ENCODE peak calls at places on chromosomes 16 and 17, in six cellular contexts. One of them, this sample, is unnamed.
A peak's percentile ranks its signal among the peaks of the same experiment; 100 is the strongest.

GRCh38 chr17:9090641-9091096 is 69.4 kb downstream of the NTN1 start:
- DNase-seq in HepG2: no peak
- DNase-seq in SK-N-SH: no peak
- DNase-seq in A549: no peak
- DNase-seq in K562: no peak
- DNase-seq in GM12878: no peak
- DNase-seq in this sample: no peak

GRCh38 chr16:66370786-66371684 is 4.5 kb downstream of the CDH5 start:
- DNase-seq in HepG2: no peak
- DNase-seq in SK-N-SH: no peak
- DNase-seq in A549: no peak
- DNase-seq in K562: no peak
- DNase-seq in GM12878: no peak
- DNase-seq in this sample: no peak

GRCh38 chr16:66728117-66728787 is 23.2 kb downstream of the DYNC1LI2 start:
- DNase-seq in HepG2: peak; percentile 60
- DNase-seq in SK-N-SH: peak; percentile 59
- DNase-seq in A549: peak; percentile 66
- DNase-seq in K562: peak; percentile 58
- DNase-seq in GM12878: no peak
- DNase-seq in this sample: peak; percentile 67

GRCh38 chr16:48720266-48720665 is 110.3 kb upstream of the N4BP1 start:
- DNase-seq in HepG2: peak; percentile 15
- DNase-seq in SK-N-SH: no peak
- DNase-seq in A549: peak; percentile 4
- DNase-seq in K562: no peak
- DNase-seq in GM12878: no peak
- DNase-seq in this sample: peak; percentile 22

GRCh38 chr17:4530799-4531730 is 24.1 kb downstream of the MYBBP1A start:
- DNase-seq in HepG2: no peak
- DNase-seq in SK-N-SH: no peak
- DNase-seq in A549: no peak
- DNase-seq in K562: no peak
- DNase-seq in GM12878: no peak
- DNase-seq in this sample: no peak

GRCh38 chr17:14052886-14053615 is 16.3 kb upstream of the COX10 start:
- DNase-seq in HepG2: peak; percentile 84
- DNase-seq in SK-N-SH: no peak
- DNase-seq in A549: no peak
- DNase-seq in K562: no peak
- DNase-seq in GM12878: no peak
- DNase-seq in this sample: no peak

GRCh38 chr17:47762733-47763132 is 29.7 kb downstream of the TBX21 start:
- DNase-seq in HepG2: no peak
- DNase-seq in SK-N-SH: no peak
- DNase-seq in A549: no peak
- DNase-seq in K562: no peak
- DNase-seq in GM12878: no peak
- DNase-seq in this sample: no peak

GRCh38 chr17:76048711-76049110 is 21.6 kb upstream of the EVPL start:
- DNase-seq in HepG2: no peak
- DNase-seq in SK-N-SH: no peak
- DNase-seq in A549: no peak
- DNase-seq in K562: no peak
- DNase-seq in GM12878: no peak
- DNase-seq in this sample: peak; percentile 16

GRCh38 chr17:18248300-18248731 is 10.2 kb downstream of the FLII start:
- DNase-seq in HepG2: peak; percentile 56
- DNase-seq in SK-N-SH: peak; percentile 90
- DNase-seq in A549: peak; percentile 83
- DNase-seq in K562: peak; percentile 57
- DNase-seq in GM12878: no peak
- DNase-seq in this sample: peak; percentile 71

GRCh38 chr16:14505846-14506245 is 124.2 kb downstream of the PARN start:
- DNase-seq in HepG2: peak; percentile 65
- DNase-seq in SK-N-SH: peak; percentile 37
- DNase-seq in A549: peak; percentile 92
- DNase-seq in K562: no peak
- DNase-seq in GM12878: no peak
- DNase-seq in this sample: peak; percentile 79

GRCh38 chr16:66262253-66263167 is 104.0 kb upstream of the CDH5 start:
- DNase-seq in HepG2: no peak
- DNase-seq in SK-N-SH: no peak
- DNase-seq in A549: no peak
- DNase-seq in K562: no peak
- DNase-seq in GM12878: no peak
- DNase-seq in this sample: peak; percentile 57

GRCh38 chr16:82584553-82585152 is 42.1 kb upstream of the CDH13 start:
- DNase-seq in HepG2: no peak
- DNase-seq in SK-N-SH: no peak
- DNase-seq in A549: no peak
- DNase-seq in K562: no peak
- DNase-seq in GM12878: no peak
- DNase-seq in this sample: no peak

GRCh38 chr16:10883004-10883403 is 6.0 kb downstream of the CIITA start:
- DNase-seq in HepG2: no peak
- DNase-seq in SK-N-SH: no peak
- DNase-seq in A549: no peak
- DNase-seq in K562: no peak
- DNase-seq in GM12878: no peak
- DNase-seq in this sample: no peak

GRCh38 chr16:75402821-75403475 is 30.4 kb downstream of the CFDP1 start:
- DNase-seq in HepG2: peak; percentile 36
- DNase-seq in SK-N-SH: peak; percentile 50
- DNase-seq in A549: peak; percentile 44
- DNase-seq in K562: peak; percentile 22
- DNase-seq in GM12878: no peak
- DNase-seq in this sample: peak; percentile 60

GRCh38 chr17:82317394-82318168 is at the start of gene CD7:
- DNase-seq in HepG2: peak; percentile 64
- DNase-seq in SK-N-SH: no peak
- DNase-seq in A549: no peak
- DNase-seq in K562: no peak
- DNase-seq in GM12878: no peak
- DNase-seq in this sample: no peak

GRCh38 chr16:14362774-14363371 is 267.2 kb downstream of the PARN start:
- DNase-seq in HepG2: no peak
- DNase-seq in SK-N-SH: no peak
- DNase-seq in A549: no peak
- DNase-seq in K562: no peak
- DNase-seq in GM12878: no peak
- DNase-seq in this sample: peak; percentile 74

GRCh38 chr17:19574956-19575355 is 41.3 kb downstream of the SLC47A1 start:
- DNase-seq in HepG2: no peak
- DNase-seq in SK-N-SH: no peak
- DNase-seq in A549: no peak
- DNase-seq in K562: no peak
- DNase-seq in GM12878: no peak
- DNase-seq in this sample: no peak

GRCh38 chr17:29243792-29244191 is 2.9 kb upstream of the CRYBA1 start:
- DNase-seq in HepG2: peak; percentile 30
- DNase-seq in SK-N-SH: peak; percentile 80
- DNase-seq in A549: peak; percentile 83
- DNase-seq in K562: peak; percentile 44
- DNase-seq in GM12878: no peak
- DNase-seq in this sample: peak; percentile 44

GRCh38 chr16:89187337-89188063 is 12.8 kb downstream of the SLC22A31 start:
- DNase-seq in HepG2: no peak
- DNase-seq in SK-N-SH: no peak
- DNase-seq in A549: peak; percentile 56
- DNase-seq in K562: peak; percentile 27
- DNase-seq in GM12878: no peak
- DNase-seq in this sample: no peak

GRCh38 chr16:56401482-56401881 is 23.9 kb downstream of the AMFR start:
- DNase-seq in HepG2: peak; percentile 42
- DNase-seq in SK-N-SH: peak; percentile 52
- DNase-seq in A549: peak; percentile 55
- DNase-seq in K562: peak; percentile 21
- DNase-seq in GM12878: no peak
- DNase-seq in this sample: no peak

GRCh38 chr17:14428640-14429029 is 127.8 kb downstream of the HS3ST3B1 start:
- DNase-seq in HepG2: no peak
- DNase-seq in SK-N-SH: no peak
- DNase-seq in A549: no peak
- DNase-seq in K562: no peak
- DNase-seq in GM12878: no peak
- DNase-seq in this sample: no peak

GRCh38 chr16:71882505-71883192 is 1.3 kb downstream of the ZNF821 start:
- DNase-seq in HepG2: peak; percentile 74
- DNase-seq in SK-N-SH: peak; percentile 77
- DNase-seq in A549: peak; percentile 83
- DNase-seq in K562: peak; percentile 74
- DNase-seq in GM12878: peak; percentile 87
- DNase-seq in this sample: peak; percentile 75

GRCh38 chr17:29003289-29003688 is 2.5 kb downstream of the SEZ6 start:
- DNase-seq in HepG2: no peak
- DNase-seq in SK-N-SH: no peak
- DNase-seq in A549: no peak
- DNase-seq in K562: no peak
- DNase-seq in GM12878: no peak
- DNase-seq in this sample: no peak

DNA sequence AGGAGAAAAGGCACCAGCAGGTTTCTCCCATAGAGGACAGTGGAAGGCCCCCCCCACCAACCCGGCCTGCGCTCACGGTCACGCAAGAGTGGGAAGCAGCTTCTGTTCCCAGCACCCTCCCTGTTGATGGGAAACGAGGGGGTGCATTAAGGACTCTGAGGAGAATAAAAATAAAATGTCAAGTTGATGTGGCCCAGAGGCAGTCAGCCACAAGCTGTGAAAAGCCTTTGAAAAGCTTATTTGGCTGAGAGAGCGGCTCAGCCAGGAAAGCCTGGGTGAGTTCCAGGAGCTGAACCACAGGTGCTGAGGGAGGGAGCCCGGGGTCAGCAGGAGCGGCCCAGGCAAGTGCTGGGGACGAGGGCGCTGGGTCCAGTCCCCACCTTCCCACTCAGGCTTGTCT is 26.9 kb upstream of the SPATA32 start:
- DNase-seq in HepG2: no peak
- DNase-seq in SK-N-SH: no peak
- DNase-seq in A549: no peak
- DNase-seq in K562: no peak
- DNase-seq in GM12878: no peak
- DNase-seq in this sample: no peak
- TF ChIP-seq SMC3 in HepG2: no peak
- TF ChIP-seq SMC3 in SK-N-SH: no peak
- TF ChIP-seq SMC3 in A549: no peak
- TF ChIP-seq SMC3 in K562: no peak
- TF ChIP-seq SMC3 in GM12878: no peak
- TF ChIP-seq SMC3 in this sample: no peak

GRCh38 chr17:42806249-42806648 is 7.6 kb downstream of the CNTD1 start:
- DNase-seq in HepG2: no peak
- DNase-seq in SK-N-SH: no peak
- DNase-seq in A549: no peak
- DNase-seq in K562: no peak
- DNase-seq in GM12878: no peak
- DNase-seq in this sample: no peak

GRCh38 chr17:42814633-42815399 is 9.3 kb downstream of the BECN1 start:
- DNase-seq in HepG2: no peak
- DNase-seq in SK-N-SH: no peak
- DNase-seq in A549: no peak
- DNase-seq in K562: no peak
- DNase-seq in GM12878: no peak
- DNase-seq in this sample: peak; percentile 81

GRCh38 chr17:42803074-42803883 is 4.6 kb downstream of the CNTD1 start:
- DNase-seq in HepG2: peak; percentile 88
- DNase-seq in SK-N-SH: no peak
- DNase-seq in A549: peak; percentile 66
- DNase-seq in K562: no peak
- DNase-seq in GM12878: no peak
- DNase-seq in this sample: peak; percentile 35

GRCh38 chr17:42804918-42805367 is 6.3 kb downstream of the CNTD1 start:
- DNase-seq in HepG2: peak; percentile 86
- DNase-seq in SK-N-SH: no peak
- DNase-seq in A549: peak; percentile 60
- DNase-seq in K562: no peak
- DNase-seq in GM12878: no peak
- DNase-seq in this sample: peak; percentile 13

DNA sequence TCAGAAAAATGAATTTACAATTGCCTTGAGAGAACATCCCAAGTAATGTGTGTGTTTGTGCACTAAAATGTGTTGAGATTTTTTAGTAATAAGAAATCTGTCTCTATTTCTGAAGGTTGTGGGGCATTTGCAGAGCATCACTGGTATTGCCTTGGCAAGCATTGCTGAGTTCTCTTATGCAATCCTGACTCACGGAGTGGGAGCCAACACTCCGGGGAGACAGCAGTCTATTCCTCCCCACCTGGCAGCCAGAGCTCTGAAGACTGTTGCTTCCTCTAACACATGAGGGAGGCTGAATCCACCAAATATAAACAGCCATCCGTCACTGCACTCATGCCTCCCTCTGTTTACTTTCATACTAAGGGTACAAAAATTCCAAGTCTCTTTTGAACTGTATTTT is 10.6 kb downstream of the CNTD1 start:
- DNase-seq in HepG2: no peak
- DNase-seq in SK-N-SH: no peak
- DNase-seq in A549: peak; percentile 27
- DNase-seq in K562: no peak
- DNase-seq in GM12878: no peak
- DNase-seq in this sample: peak; percentile 93
- TF ChIP-seq SMC3 in HepG2: no peak
- TF ChIP-seq SMC3 in SK-N-SH: no peak
- TF ChIP-seq SMC3 in A549: no peak
- TF ChIP-seq SMC3 in K562: no peak
- TF ChIP-seq SMC3 in GM12878: no peak
- TF ChIP-seq SMC3 in this sample: no peak

GRCh38 chr16:3689731-3690130 is 27.6 kb downstream of the TRAP1 start:
- DNase-seq in HepG2: no peak
- DNase-seq in SK-N-SH: no peak
- DNase-seq in A549: no peak
- DNase-seq in K562: no peak
- DNase-seq in GM12878: no peak
- DNase-seq in this sample: no peak
- TF ChIP-seq SMC3 in HepG2: no peak
- TF ChIP-seq SMC3 in SK-N-SH: no peak
- TF ChIP-seq SMC3 in A549: no peak
- TF ChIP-seq SMC3 in K562: no peak
- TF ChIP-seq SMC3 in GM12878: no peak
- TF ChIP-seq SMC3 in this sample: no peak

DNA sequence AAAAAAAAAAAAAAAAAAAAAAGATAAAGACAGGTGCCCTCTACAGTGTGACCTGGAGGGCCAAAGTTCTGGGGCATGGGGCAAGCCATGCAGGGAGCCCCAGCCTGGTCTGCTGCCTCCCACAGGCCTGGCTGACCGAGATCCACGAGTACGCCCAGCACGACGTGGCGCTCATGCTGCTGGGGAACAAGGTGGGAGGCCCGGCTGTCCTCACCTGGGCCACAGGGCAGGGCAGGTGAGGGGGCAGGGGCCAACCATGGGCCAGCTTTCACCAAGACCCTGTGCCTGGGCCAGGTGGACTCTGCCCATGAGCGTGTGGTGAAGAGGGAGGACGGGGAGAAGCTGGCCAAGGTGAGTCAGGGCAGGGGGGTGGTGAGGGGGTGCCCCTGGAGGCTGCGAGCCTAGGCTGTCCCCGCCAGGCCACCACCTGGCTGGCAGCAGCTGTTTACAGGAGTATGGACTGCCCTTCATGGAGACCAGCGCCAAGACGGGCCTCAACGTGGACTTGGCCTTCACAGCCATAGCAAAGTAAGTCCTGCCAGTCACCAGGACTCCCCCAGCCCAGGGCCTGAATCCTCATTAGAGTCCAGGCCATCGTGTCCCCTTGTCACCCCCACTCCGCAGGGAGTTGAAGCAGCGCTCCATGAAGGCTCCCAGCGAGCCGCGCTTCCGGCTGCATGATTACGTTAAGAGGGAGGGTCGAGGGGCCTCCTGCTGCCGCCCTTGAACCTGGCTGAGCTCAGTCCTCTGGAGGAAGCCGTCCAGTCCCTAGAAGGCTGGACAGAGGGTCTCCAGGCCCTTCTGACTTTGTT is 2.7 kb upstream of the TRAF7 start:
- DNase-seq in HepG2: peak; percentile 38
- DNase-seq in SK-N-SH: no peak
- DNase-seq in A549: peak; percentile 63
- DNase-seq in K562: peak; percentile 48
- DNase-seq in GM12878: no peak
- DNase-seq in this sample: no peak
- TF ChIP-seq SMC3 in HepG2: no peak
- TF ChIP-seq SMC3 in SK-N-SH: no peak
- TF ChIP-seq SMC3 in A549: no peak
- TF ChIP-seq SMC3 in K562: no peak
- TF ChIP-seq SMC3 in GM12878: no peak
- TF ChIP-seq SMC3 in this sample: no peak